ENCODE peak calls at places on chromosomes 3 and 15, in nine cellular contexts. J is dermis microvascular lymphatic vessel endothelial cell, N is endodermal cell, F is GM20000, I is brain microvascular endothelial cell, P is mucosa of gallbladder, V is nephron progenitor cell, B is GM10248, Y is fibroblast of mammary gland. W is an unnamed sample.
A peak's percentile ranks its signal among the peaks of the same experiment; 100 is the strongest.

GRCh38 chr3:13080591-13080990 is 7.4 kb upstream of the IQSEC1 start:
- DNase-seq in J (no peak), N (no peak), F (no peak), I (peak; percentile 51), P (no peak), V (no peak), B (no peak), Y (peak; percentile 20), W (no peak)

GRCh38 chr3:151003024-151003771 is 30.7 kb upstream of the CLRN1 start:
- DNase-seq in J (no peak), N (no peak), F (no peak), I (peak; percentile 18), P (peak; percentile 17), V (no peak), B (no peak), Y (peak; percentile 53), W (no peak)

GRCh38 chr3:157125101-157125500 is 34.8 kb downstream of the CCNL1 start:
- DNase-seq in J (no peak), N (no peak), F (no peak), I (no peak), P (no peak), V (no peak), B (no peak), Y (no peak), W (no peak)

GRCh38 chr15:68775671-68776476 is 44.8 kb downstream of the ANP32A start:
- DNase-seq in J (no peak), N (no peak), F (no peak), I (no peak), P (peak; percentile 86), V (no peak), B (no peak), Y (peak; percentile 67), W (no peak)

GRCh38 chr3:41164776-41165175 is 34.5 kb upstream of the CTNNB1 start:
- DNase-seq in J (peak; percentile 2), N (no peak), F (no peak), I (no peak), P (no peak), V (no peak), B (no peak), Y (no peak), W (no peak)

GRCh38 chr15:63057454-63058335 is 15.1 kb downstream of the TPM1 start:
- DNase-seq in J (no peak), N (no peak), F (no peak), I (no peak), P (no peak), V (no peak), B (no peak), Y (no peak), W (no peak)

GRCh38 chr3:145857956-145858355 is 303.0 kb downstream of the PLOD2 start:
- DNase-seq in J (no peak), N (no peak), F (no peak), I (no peak), P (no peak), V (no peak), B (no peak), Y (no peak), W (no peak)

GRCh38 chr3:28576590-28577220 is 228.1 kb upstream of the AZI2 start:
- DNase-seq in J (no peak), N (peak; percentile 61), F (peak; percentile 14), I (no peak), P (no peak), V (peak; percentile 2), B (no peak), Y (no peak), W (peak; percentile 16)

GRCh38 chr3:66314455-66314854 is 93.7 kb downstream of the SLC25A26 start:
- DNase-seq in J (no peak), N (no peak), F (no peak), I (no peak), P (no peak), V (no peak), B (no peak), Y (no peak), W (no peak)

GRCh38 chr3:194282436-194283122 is 68.5 kb downstream of the CPN2 start:
- DNase-seq in J (no peak), N (peak; percentile 44), F (no peak), I (no peak), P (no peak), V (no peak), B (no peak), Y (no peak), W (no peak)